ENCODE peak calls at places on chromosomes 3 and 15, in eight cellular contexts. One of them, this sample, is unnamed. For H3K9me3 and H3K36me3, the result is how much of the 10 kb centered on the place peaks cover.

GRCh38 chr15:92806763-92807162 is 93.4 kb upstream of the CHD2 start:
- DNase-seq in ovary: peak
- DNase-seq in adrenal gland: no peak
- DNase-seq in mucosa of descending colon: no peak
- DNase-seq in MM.1S: no peak
- DNase-seq in WERI-Rb-1: no peak
- DNase-seq in heart right ventricle: peak
- DNase-seq in SK-N-SH: no peak
- DNase-seq in this sample: no peak

GRCh38 chr15:58454950-58455401 is 23.2 kb downstream of the LIPC start:
- DNase-seq in MM.1S: no peak
- DNase-seq in adrenal gland: no peak
- DNase-seq in heart right ventricle: no peak
- DNase-seq in mucosa of descending colon: no peak
- DNase-seq in SK-N-SH: no peak
- DNase-seq in WERI-Rb-1: no peak
- DNase-seq in ovary: no peak
- DNase-seq in this sample: no peak

GRCh38 chr3:119627461-119627860 is 29.8 kb downstream of the PLA1A start:
- DNase-seq in WERI-Rb-1: no peak
- DNase-seq in heart right ventricle: no peak
- DNase-seq in mucosa of descending colon: no peak
- DNase-seq in SK-N-SH: no peak
- DNase-seq in ovary: peak
- DNase-seq in adrenal gland: peak
- DNase-seq in MM.1S: no peak
- DNase-seq in this sample: no peak

GRCh38 chr3:13497386-13497785 is 17.3 kb downstream of the HDAC11 start:
- DNase-seq in WERI-Rb-1: no peak
- DNase-seq in ovary: no peak
- DNase-seq in mucosa of descending colon: no peak
- DNase-seq in adrenal gland: no peak
- DNase-seq in SK-N-SH: no peak
- DNase-seq in MM.1S: no peak
- DNase-seq in heart right ventricle: no peak
- DNase-seq in this sample: no peak

GRCh38 chr3:129615751-129616281 is 9.3 kb upstream of the PLXND1 start:
- DNase-seq in heart right ventricle: peak
- DNase-seq in WERI-Rb-1: no peak
- DNase-seq in ovary: no peak
- DNase-seq in SK-N-SH: no peak
- DNase-seq in adrenal gland: no peak
- DNase-seq in MM.1S: no peak
- DNase-seq in mucosa of descending colon: peak
- DNase-seq in this sample: no peak

GRCh38 chr3:110248666-110249065 is 823.0 kb upstream of the NECTIN3 start:
- DNase-seq in adrenal gland: no peak
- DNase-seq in ovary: no peak
- DNase-seq in MM.1S: no peak
- DNase-seq in SK-N-SH: no peak
- DNase-seq in WERI-Rb-1: no peak
- DNase-seq in heart right ventricle: no peak
- DNase-seq in mucosa of descending colon: no peak
- DNase-seq in this sample: no peak

GRCh38 chr15:97993310-97993738 is 32.8 kb downstream of the ARRDC4 start:
- DNase-seq in heart right ventricle: peak
- DNase-seq in MM.1S: no peak
- DNase-seq in ovary: no peak
- DNase-seq in SK-N-SH: no peak
- DNase-seq in mucosa of descending colon: no peak
- DNase-seq in adrenal gland: peak
- DNase-seq in WERI-Rb-1: no peak
- DNase-seq in this sample: peak

GRCh38 chr3:23002846-23003800 is 200.0 kb upstream of the UBE2E2 start:
- DNase-seq in heart right ventricle: peak
- DNase-seq in ovary: no peak
- DNase-seq in MM.1S: no peak
- DNase-seq in adrenal gland: peak
- DNase-seq in SK-N-SH: no peak
- DNase-seq in mucosa of descending colon: no peak
- DNase-seq in WERI-Rb-1: no peak
- DNase-seq in this sample: no peak

GRCh38 chr3:31014317-31015040 is 120.0 kb upstream of the GADL1 start:
- DNase-seq in ovary: no peak
- DNase-seq in SK-N-SH: no peak
- DNase-seq in adrenal gland: no peak
- DNase-seq in heart right ventricle: no peak
- DNase-seq in MM.1S: no peak
- DNase-seq in mucosa of descending colon: no peak
- DNase-seq in WERI-Rb-1: no peak
- DNase-seq in this sample: no peak

GRCh38 chr3:169169340-169169963 is 494.1 kb downstream of the MECOM start:
- DNase-seq in MM.1S: no peak
- DNase-seq in ovary: no peak
- DNase-seq in WERI-Rb-1: no peak
- DNase-seq in heart right ventricle: no peak
- DNase-seq in mucosa of descending colon: no peak
- DNase-seq in SK-N-SH: no peak
- DNase-seq in adrenal gland: no peak
- DNase-seq in this sample: no peak

GRCh38 chr15:69172854-69173253 is 12.4 kb downstream of the GLCE start:
- DNase-seq in adrenal gland: no peak
- DNase-seq in heart right ventricle: no peak
- DNase-seq in SK-N-SH: no peak
- DNase-seq in MM.1S: no peak
- DNase-seq in mucosa of descending colon: no peak
- DNase-seq in ovary: no peak
- DNase-seq in WERI-Rb-1: no peak
- DNase-seq in this sample: no peak

GRCh38 chr15:39230205-39230916 is 350.5 kb upstream of the THBS1 start:
- DNase-seq in adrenal gland: peak
- DNase-seq in SK-N-SH: peak
- DNase-seq in heart right ventricle: no peak
- DNase-seq in ovary: no peak
- DNase-seq in WERI-Rb-1: no peak
- DNase-seq in MM.1S: no peak
- DNase-seq in mucosa of descending colon: no peak
- DNase-seq in this sample: no peak

GRCh38 chr15:27339138-27339537 is 368.2 kb downstream of the GABRG3 start:
- DNase-seq in SK-N-SH: no peak
- DNase-seq in heart right ventricle: no peak
- DNase-seq in WERI-Rb-1: no peak
- DNase-seq in ovary: no peak
- DNase-seq in adrenal gland: no peak
- DNase-seq in mucosa of descending colon: no peak
- DNase-seq in MM.1S: no peak
- DNase-seq in this sample: no peak

GRCh38 chr15:98754283-98755022 is 106.1 kb downstream of the IGF1R start:
- DNase-seq in adrenal gland: peak
- DNase-seq in heart right ventricle: no peak
- DNase-seq in WERI-Rb-1: no peak
- DNase-seq in SK-N-SH: no peak
- DNase-seq in ovary: no peak
- DNase-seq in MM.1S: no peak
- DNase-seq in mucosa of descending colon: no peak
- DNase-seq in this sample: no peak

GRCh38 chr3:18988619-18989229 is 159.6 kb upstream of the KCNH8 start:
- DNase-seq in WERI-Rb-1: no peak
- DNase-seq in ovary: no peak
- DNase-seq in SK-N-SH: peak
- DNase-seq in adrenal gland: no peak
- DNase-seq in mucosa of descending colon: no peak
- DNase-seq in MM.1S: peak
- DNase-seq in heart right ventricle: no peak
- DNase-seq in this sample: no peak

GRCh38 chr3:117920240-117920923 is 1114.3 kb downstream of the IGSF11 start:
- DNase-seq in MM.1S: no peak
- DNase-seq in ovary: no peak
- DNase-seq in adrenal gland: no peak
- DNase-seq in WERI-Rb-1: no peak
- DNase-seq in SK-N-SH: no peak
- DNase-seq in mucosa of descending colon: no peak
- DNase-seq in heart right ventricle: no peak
- DNase-seq in this sample: no peak

GRCh38 chr15:32688151-32688639 is 29.6 kb upstream of the GREM1 start:
- DNase-seq in SK-N-SH: no peak
- DNase-seq in WERI-Rb-1: no peak
- DNase-seq in ovary: no peak
- DNase-seq in adrenal gland: no peak
- DNase-seq in mucosa of descending colon: no peak
- DNase-seq in heart right ventricle: no peak
- DNase-seq in MM.1S: no peak
- DNase-seq in this sample: no peak

GRCh38 chr15:48177383-48177874 is 666 bp downstream of the MYEF2 start:
- DNase-seq in ovary: no peak
- DNase-seq in mucosa of descending colon: no peak
- DNase-seq in MM.1S: peak
- DNase-seq in SK-N-SH: peak
- DNase-seq in heart right ventricle: peak
- DNase-seq in WERI-Rb-1: no peak
- DNase-seq in adrenal gland: peak
- DNase-seq in this sample: no peak

GRCh38 chr3:175433026-175433668 is 574.0 kb downstream of the NAALADL2 start:
- DNase-seq in SK-N-SH: no peak
- DNase-seq in heart right ventricle: no peak
- DNase-seq in MM.1S: no peak
- DNase-seq in mucosa of descending colon: no peak
- DNase-seq in ovary: no peak
- DNase-seq in WERI-Rb-1: no peak
- DNase-seq in adrenal gland: no peak
- DNase-seq in this sample: no peak

GRCh38 chr15:25192651-25193050 is 237.9 kb downstream of the SNRPN start:
- DNase-seq in adrenal gland: no peak
- DNase-seq in heart right ventricle: no peak
- DNase-seq in MM.1S: no peak
- DNase-seq in SK-N-SH: no peak
- DNase-seq in WERI-Rb-1: no peak
- DNase-seq in mucosa of descending colon: no peak
- DNase-seq in ovary: no peak
- DNase-seq in this sample: no peak

GRCh38 chr15:25186906-25187645 is 232.3 kb downstream of the SNRPN start:
- DNase-seq in mucosa of descending colon: peak
- DNase-seq in adrenal gland: no peak
- DNase-seq in WERI-Rb-1: no peak
- DNase-seq in MM.1S: no peak
- DNase-seq in ovary: no peak
- DNase-seq in heart right ventricle: no peak
- DNase-seq in SK-N-SH: no peak
- DNase-seq in this sample: no peak

GRCh38 chr15:25188051-25188450 is 233.3 kb downstream of the SNRPN start:
- DNase-seq in WERI-Rb-1: no peak
- DNase-seq in SK-N-SH: no peak
- DNase-seq in mucosa of descending colon: no peak
- DNase-seq in MM.1S: no peak
- DNase-seq in ovary: no peak
- DNase-seq in adrenal gland: no peak
- DNase-seq in heart right ventricle: no peak
- DNase-seq in this sample: peak

GRCh38 chr15:25188551-25189101 is 233.8 kb downstream of the SNRPN start:
- DNase-seq in mucosa of descending colon: no peak
- DNase-seq in heart right ventricle: no peak
- DNase-seq in MM.1S: no peak
- DNase-seq in ovary: no peak
- DNase-seq in adrenal gland: no peak
- DNase-seq in SK-N-SH: no peak
- DNase-seq in WERI-Rb-1: no peak
- DNase-seq in this sample: no peak

GRCh38 chr15:25189551-25189950 is 234.8 kb downstream of the SNRPN start:
- DNase-seq in SK-N-SH: no peak
- DNase-seq in MM.1S: no peak
- DNase-seq in adrenal gland: no peak
- DNase-seq in mucosa of descending colon: no peak
- DNase-seq in WERI-Rb-1: no peak
- DNase-seq in ovary: no peak
- DNase-seq in heart right ventricle: no peak
- DNase-seq in this sample: no peak
- H3K9me3 ChIP-seq in SK-N-SH: under half
- H3K9me3 ChIP-seq in MM.1S: under half
- H3K9me3 ChIP-seq in adrenal gland: under half
- H3K9me3 ChIP-seq in mucosa of descending colon: half or more
- H3K9me3 ChIP-seq in WERI-Rb-1: under half
- H3K9me3 ChIP-seq in ovary: under half
- H3K9me3 ChIP-seq in heart right ventricle: under half
- H3K9me3 ChIP-seq in this sample: under half

DNA sequence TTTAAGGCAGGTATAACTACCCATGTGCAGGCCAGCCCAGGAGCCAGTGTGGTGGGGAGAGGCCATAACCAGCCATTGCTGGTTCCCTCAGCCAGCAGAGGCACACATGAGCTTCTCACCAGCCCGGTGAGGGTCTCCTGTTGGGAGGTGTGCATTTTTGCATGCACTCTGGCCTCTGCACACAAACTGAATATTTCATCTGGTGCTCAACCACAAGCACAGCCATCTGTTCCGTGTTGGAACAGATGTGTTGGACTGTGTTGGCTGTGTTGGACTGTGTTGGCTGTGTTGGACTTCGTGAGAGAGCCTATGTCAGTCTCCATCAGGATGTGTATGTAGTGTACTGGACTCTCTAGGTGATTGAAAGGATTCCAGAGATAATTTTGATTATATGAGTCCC is 67.2 kb downstream of the RPL39L start:
- DNase-seq in mucosa of descending colon: no peak
- DNase-seq in heart right ventricle: no peak
- DNase-seq in adrenal gland: no peak
- DNase-seq in ovary: no peak
- DNase-seq in WERI-Rb-1: no peak
- DNase-seq in MM.1S: peak
- DNase-seq in SK-N-SH: no peak
- DNase-seq in this sample: no peak
- TF ChIP-seq CTCF in mucosa of descending colon: no peak
- TF ChIP-seq CTCF in heart right ventricle: no peak
- TF ChIP-seq CTCF in adrenal gland: no peak
- TF ChIP-seq CTCF in ovary: no peak
- TF ChIP-seq CTCF in WERI-Rb-1: no peak
- TF ChIP-seq CTCF in MM.1S: peak
- TF ChIP-seq CTCF in SK-N-SH: no peak
- TF ChIP-seq CTCF in this sample: no peak

DNA sequence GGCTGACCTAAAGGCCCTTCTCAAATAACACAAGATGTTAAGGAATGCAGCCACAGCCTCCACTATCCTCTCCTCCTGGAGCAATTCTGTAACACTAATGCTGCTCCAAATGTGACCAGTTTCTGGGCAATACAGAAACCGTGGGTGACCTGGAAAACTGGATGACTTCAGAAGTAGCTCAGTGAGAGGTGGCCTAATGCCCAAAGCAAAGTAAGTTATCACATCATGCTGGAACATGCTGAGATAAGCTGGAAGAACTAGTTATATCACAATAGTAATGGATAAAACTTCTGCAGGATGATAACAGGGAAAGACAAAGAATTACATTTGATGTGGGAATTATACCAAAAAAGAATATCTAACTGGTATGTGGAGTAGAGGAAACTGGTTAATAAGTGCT is 72.0 kb downstream of the DHX30 start:
- DNase-seq in heart right ventricle: no peak
- DNase-seq in ovary: no peak
- DNase-seq in WERI-Rb-1: no peak
- DNase-seq in SK-N-SH: no peak
- DNase-seq in mucosa of descending colon: no peak
- DNase-seq in MM.1S: no peak
- DNase-seq in adrenal gland: no peak
- DNase-seq in this sample: no peak
- H3K36me3 ChIP-seq in heart right ventricle: under half
- H3K36me3 ChIP-seq in ovary: under half
- H3K36me3 ChIP-seq in WERI-Rb-1: under half
- H3K36me3 ChIP-seq in SK-N-SH: under half
- H3K36me3 ChIP-seq in mucosa of descending colon: under half
- H3K36me3 ChIP-seq in MM.1S: under half
- H3K36me3 ChIP-seq in adrenal gland: under half
- H3K36me3 ChIP-seq in this sample: half or more

GRCh38 chr15:95447486-95447885 is 883.0 kb upstream of the NR2F2 start:
- DNase-seq in WERI-Rb-1: no peak
- DNase-seq in adrenal gland: no peak
- DNase-seq in MM.1S: no peak
- DNase-seq in SK-N-SH: no peak
- DNase-seq in heart right ventricle: no peak
- DNase-seq in ovary: no peak
- DNase-seq in mucosa of descending colon: no peak
- DNase-seq in this sample: no peak
- H3K9me3 ChIP-seq in WERI-Rb-1: under half
- H3K9me3 ChIP-seq in adrenal gland: under half
- H3K9me3 ChIP-seq in MM.1S: under half
- H3K9me3 ChIP-seq in SK-N-SH: under half
- H3K9me3 ChIP-seq in heart right ventricle: under half
- H3K9me3 ChIP-seq in ovary: under half
- H3K9me3 ChIP-seq in mucosa of descending colon: under half
- H3K9me3 ChIP-seq in this sample: under half